ENCODE peak calls at places on chromosome 1, in ten cellular contexts. One of them, this sample, is unnamed.

GRCh38 chr1:29984544-29985375 is 738.6 kb downstream of the MATN1 start:
- DNase-seq in sigmoid colon: no peak
- DNase-seq in GM23338: no peak
- DNase-seq in transverse colon: peak
- DNase-seq in HCT116: no peak
- DNase-seq in SK-N-SH: no peak
- DNase-seq in H1: no peak
- DNase-seq in prostate gland: no peak
- DNase-seq in GM12878: no peak
- DNase-seq in Panc1: no peak
- DNase-seq in this sample: no peak

GRCh38 chr1:246647113-246647512 is 77.1 kb upstream of the SCCPDH start:
- DNase-seq in GM12878: no peak
- DNase-seq in HCT116: no peak
- DNase-seq in SK-N-SH: peak
- DNase-seq in GM23338: peak
- DNase-seq in transverse colon: peak
- DNase-seq in sigmoid colon: peak
- DNase-seq in Panc1: no peak
- DNase-seq in prostate gland: no peak
- DNase-seq in H1: peak
- DNase-seq in this sample: no peak

GRCh38 chr1:115166531-115167091 is 77.3 kb upstream of the TSPAN2 start:
- DNase-seq in prostate gland: no peak
- DNase-seq in GM23338: peak
- DNase-seq in Panc1: no peak
- DNase-seq in sigmoid colon: no peak
- DNase-seq in GM12878: no peak
- DNase-seq in H1: no peak
- DNase-seq in HCT116: no peak
- DNase-seq in transverse colon: no peak
- DNase-seq in SK-N-SH: no peak
- DNase-seq in this sample: no peak

GRCh38 chr1:86648255-86648654 is 56.1 kb upstream of the SH3GLB1 start:
- DNase-seq in GM12878: no peak
- DNase-seq in H1: no peak
- DNase-seq in GM23338: no peak
- DNase-seq in prostate gland: no peak
- DNase-seq in Panc1: peak
- DNase-seq in transverse colon: no peak
- DNase-seq in sigmoid colon: no peak
- DNase-seq in HCT116: peak
- DNase-seq in SK-N-SH: no peak
- DNase-seq in this sample: no peak

GRCh38 chr1:95041491-95042165 is 31.1 kb downstream of the ALG14 start:
- DNase-seq in H1: no peak
- DNase-seq in Panc1: peak
- DNase-seq in HCT116: peak
- DNase-seq in transverse colon: peak
- DNase-seq in SK-N-SH: peak
- DNase-seq in prostate gland: peak
- DNase-seq in sigmoid colon: peak
- DNase-seq in GM12878: no peak
- DNase-seq in GM23338: no peak
- DNase-seq in this sample: peak

GRCh38 chr1:20405893-20406604 is 80.0 kb downstream of the CAMK2N1 start:
- DNase-seq in HCT116: no peak
- DNase-seq in H1: no peak
- DNase-seq in GM12878: no peak
- DNase-seq in transverse colon: no peak
- DNase-seq in Panc1: no peak
- DNase-seq in prostate gland: no peak
- DNase-seq in GM23338: peak
- DNase-seq in sigmoid colon: no peak
- DNase-seq in SK-N-SH: no peak
- DNase-seq in this sample: no peak

GRCh38 chr1:193042766-193043691 is 16.1 kb downstream of the UCHL5 start:
- DNase-seq in prostate gland: no peak
- DNase-seq in SK-N-SH: no peak
- DNase-seq in sigmoid colon: no peak
- DNase-seq in HCT116: no peak
- DNase-seq in H1: no peak
- DNase-seq in GM23338: no peak
- DNase-seq in GM12878: no peak
- DNase-seq in Panc1: no peak
- DNase-seq in transverse colon: no peak
- DNase-seq in this sample: no peak

GRCh38 chr1:172914517-172915144 is 136.1 kb downstream of the TNFSF18 start:
- DNase-seq in SK-N-SH: no peak
- DNase-seq in sigmoid colon: no peak
- DNase-seq in GM23338: no peak
- DNase-seq in H1: no peak
- DNase-seq in Panc1: no peak
- DNase-seq in transverse colon: no peak
- DNase-seq in HCT116: no peak
- DNase-seq in prostate gland: no peak
- DNase-seq in GM12878: no peak
- DNase-seq in this sample: no peak

GRCh38 chr1:171835891-171836290 is 5.4 kb upstream of the DNM3 start:
- DNase-seq in HCT116: no peak
- DNase-seq in sigmoid colon: no peak
- DNase-seq in prostate gland: no peak
- DNase-seq in GM23338: no peak
- DNase-seq in transverse colon: no peak
- DNase-seq in SK-N-SH: no peak
- DNase-seq in Panc1: no peak
- DNase-seq in H1: no peak
- DNase-seq in GM12878: no peak
- DNase-seq in this sample: no peak

GRCh38 chr1:171845998-171846397 is 4.7 kb downstream of the DNM3 start:
- DNase-seq in Panc1: no peak
- DNase-seq in GM23338: no peak
- DNase-seq in transverse colon: no peak
- DNase-seq in HCT116: no peak
- DNase-seq in H1: no peak
- DNase-seq in SK-N-SH: no peak
- DNase-seq in GM12878: no peak
- DNase-seq in prostate gland: no peak
- DNase-seq in sigmoid colon: no peak
- DNase-seq in this sample: no peak

GRCh38 chr1:171844381-171844780 is 3.1 kb downstream of the DNM3 start:
- DNase-seq in Panc1: no peak
- DNase-seq in sigmoid colon: no peak
- DNase-seq in GM12878: no peak
- DNase-seq in prostate gland: no peak
- DNase-seq in transverse colon: no peak
- DNase-seq in H1: no peak
- DNase-seq in SK-N-SH: no peak
- DNase-seq in GM23338: no peak
- DNase-seq in HCT116: no peak
- DNase-seq in this sample: no peak

GRCh38 chr1:171841931-171842723 is 829 bp downstream of the DNM3 start:
- DNase-seq in SK-N-SH: peak
- DNase-seq in HCT116: no peak
- DNase-seq in GM23338: peak
- DNase-seq in prostate gland: no peak
- DNase-seq in Panc1: no peak
- DNase-seq in H1: no peak
- DNase-seq in GM12878: no peak
- DNase-seq in transverse colon: no peak
- DNase-seq in sigmoid colon: peak
- DNase-seq in this sample: no peak

DNA sequence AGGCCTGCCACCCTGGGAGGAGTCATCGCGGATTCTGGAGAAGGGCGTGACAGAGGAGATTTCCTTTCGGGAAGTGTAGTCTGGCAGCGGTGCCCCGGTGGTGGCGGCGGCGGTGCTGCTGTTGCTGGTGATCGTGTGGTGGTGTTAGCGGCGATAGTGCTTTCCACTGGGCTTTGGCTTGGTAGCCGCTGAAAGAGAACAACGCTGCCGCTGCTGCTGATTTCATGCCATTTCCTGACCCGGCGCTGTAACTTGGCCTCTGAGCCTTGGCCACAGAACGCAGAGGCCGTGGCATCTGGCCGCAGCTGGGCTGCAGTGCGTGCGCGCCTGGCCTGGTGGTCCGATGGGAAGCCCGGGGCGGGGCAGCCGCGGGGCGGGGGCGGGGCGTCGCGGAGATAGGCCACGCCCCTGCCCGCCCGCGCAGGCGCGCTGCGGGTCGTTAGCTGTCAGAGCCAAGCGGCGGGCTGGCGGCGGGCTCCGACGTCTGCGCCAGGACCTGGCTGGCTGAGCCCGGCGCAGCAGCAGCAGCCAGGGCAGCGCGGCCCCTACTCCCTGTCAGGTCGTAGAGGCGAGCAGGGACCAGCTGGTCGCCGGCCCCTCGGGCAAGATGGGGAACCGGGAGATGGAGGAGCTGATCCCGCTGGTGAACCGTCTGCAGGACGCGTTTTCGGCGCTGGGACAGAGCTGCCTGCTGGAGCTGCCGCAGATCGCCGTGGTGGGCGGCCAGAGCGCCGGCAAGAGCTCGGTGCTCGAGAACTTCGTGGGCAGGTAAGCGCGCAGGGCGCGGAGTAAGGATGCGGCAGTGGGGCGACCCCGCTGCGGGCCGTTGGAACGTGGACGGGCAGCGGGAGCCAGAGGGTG is at the start of gene DNM3:
- DNase-seq in prostate gland: peak
- DNase-seq in GM12878: no peak
- DNase-seq in GM23338: peak
- DNase-seq in transverse colon: peak
- DNase-seq in H1: peak
- DNase-seq in HCT116: peak
- DNase-seq in sigmoid colon: peak
- DNase-seq in Panc1: no peak
- DNase-seq in SK-N-SH: peak
- DNase-seq in this sample: peak
- TF ChIP-seq POLR2AphosphoS5 in prostate gland: peak
- TF ChIP-seq POLR2AphosphoS5 in GM12878: no peak
- TF ChIP-seq POLR2AphosphoS5 in GM23338: peak
- TF ChIP-seq POLR2AphosphoS5 in transverse colon: peak
- TF ChIP-seq POLR2AphosphoS5 in H1: peak
- TF ChIP-seq POLR2AphosphoS5 in HCT116: peak
- TF ChIP-seq POLR2AphosphoS5 in sigmoid colon: peak
- TF ChIP-seq POLR2AphosphoS5 in Panc1: no peak
- TF ChIP-seq POLR2AphosphoS5 in SK-N-SH: no peak
- TF ChIP-seq POLR2AphosphoS5 in this sample: peak

DNA sequence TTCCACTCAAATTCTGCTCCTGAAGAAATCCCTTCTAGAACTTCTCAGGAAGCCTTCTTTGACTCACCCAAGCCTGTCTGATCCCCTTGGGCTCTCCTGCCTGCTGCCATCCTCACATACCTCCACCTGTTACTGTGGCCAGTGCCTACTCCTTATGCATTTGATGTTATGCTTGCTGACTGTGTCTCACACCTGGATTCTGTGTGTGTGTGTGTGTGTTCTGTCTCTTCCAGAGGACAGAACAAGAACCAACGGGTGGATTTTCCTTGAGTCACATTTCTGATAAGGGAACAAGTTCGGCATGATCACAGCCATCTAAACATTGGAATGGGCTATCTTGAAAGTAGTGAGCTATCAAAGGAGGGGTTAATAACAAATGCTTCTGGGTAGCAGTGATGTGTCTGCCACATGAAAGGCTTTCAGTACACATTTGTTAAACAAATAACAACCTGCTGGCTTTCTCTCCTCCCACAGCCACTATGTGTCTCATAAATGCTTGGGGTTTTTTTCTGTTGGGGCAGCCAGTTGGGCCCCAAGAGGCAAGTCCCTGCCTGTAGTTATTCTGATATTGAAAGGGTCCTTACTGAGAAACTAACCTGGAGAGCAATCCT is 8.9 kb upstream of the GPR37L1 start:
- DNase-seq in GM23338: no peak
- DNase-seq in transverse colon: no peak
- DNase-seq in H1: no peak
- DNase-seq in sigmoid colon: no peak
- DNase-seq in SK-N-SH: no peak
- DNase-seq in Panc1: no peak
- DNase-seq in GM12878: no peak
- DNase-seq in HCT116: no peak
- DNase-seq in prostate gland: no peak
- DNase-seq in this sample: no peak
- H3K27ac ChIP-seq in GM23338: no peak
- H3K27ac ChIP-seq in transverse colon: peak
- H3K27ac ChIP-seq in H1: no peak
- H3K27ac ChIP-seq in sigmoid colon: no peak
- H3K27ac ChIP-seq in SK-N-SH: no peak
- H3K27ac ChIP-seq in Panc1: peak
- H3K27ac ChIP-seq in GM12878: no peak
- H3K27ac ChIP-seq in HCT116: no peak
- H3K27ac ChIP-seq in prostate gland: no peak
- H3K27ac ChIP-seq in this sample: peak

GRCh38 chr1:119005870-119006405 is 17.8 kb upstream of the TBX15 start:
- DNase-seq in GM12878: no peak
- DNase-seq in Panc1: no peak
- DNase-seq in sigmoid colon: no peak
- DNase-seq in H1: no peak
- DNase-seq in HCT116: no peak
- DNase-seq in transverse colon: no peak
- DNase-seq in prostate gland: no peak
- DNase-seq in GM23338: no peak
- DNase-seq in SK-N-SH: no peak
- DNase-seq in this sample: no peak

GRCh38 chr1:119004781-119005180 is 16.6 kb upstream of the TBX15 start:
- DNase-seq in SK-N-SH: no peak
- DNase-seq in HCT116: no peak
- DNase-seq in transverse colon: no peak
- DNase-seq in GM23338: no peak
- DNase-seq in H1: no peak
- DNase-seq in Panc1: no peak
- DNase-seq in prostate gland: no peak
- DNase-seq in sigmoid colon: no peak
- DNase-seq in GM12878: no peak
- DNase-seq in this sample: no peak

GRCh38 chr1:119007343-119007671 is 19.2 kb upstream of the TBX15 start:
- DNase-seq in prostate gland: no peak
- DNase-seq in sigmoid colon: no peak
- DNase-seq in HCT116: no peak
- DNase-seq in transverse colon: no peak
- DNase-seq in H1: no peak
- DNase-seq in SK-N-SH: no peak
- DNase-seq in GM23338: peak
- DNase-seq in GM12878: no peak
- DNase-seq in Panc1: no peak
- DNase-seq in this sample: no peak

GRCh38 chr1:119007672-119008482 is 19.7 kb upstream of the TBX15 start:
- DNase-seq in GM23338: peak
- DNase-seq in HCT116: no peak
- DNase-seq in sigmoid colon: no peak
- DNase-seq in H1: no peak
- DNase-seq in transverse colon: no peak
- DNase-seq in Panc1: no peak
- DNase-seq in SK-N-SH: peak
- DNase-seq in prostate gland: no peak
- DNase-seq in GM12878: no peak
- DNase-seq in this sample: no peak

DNA sequence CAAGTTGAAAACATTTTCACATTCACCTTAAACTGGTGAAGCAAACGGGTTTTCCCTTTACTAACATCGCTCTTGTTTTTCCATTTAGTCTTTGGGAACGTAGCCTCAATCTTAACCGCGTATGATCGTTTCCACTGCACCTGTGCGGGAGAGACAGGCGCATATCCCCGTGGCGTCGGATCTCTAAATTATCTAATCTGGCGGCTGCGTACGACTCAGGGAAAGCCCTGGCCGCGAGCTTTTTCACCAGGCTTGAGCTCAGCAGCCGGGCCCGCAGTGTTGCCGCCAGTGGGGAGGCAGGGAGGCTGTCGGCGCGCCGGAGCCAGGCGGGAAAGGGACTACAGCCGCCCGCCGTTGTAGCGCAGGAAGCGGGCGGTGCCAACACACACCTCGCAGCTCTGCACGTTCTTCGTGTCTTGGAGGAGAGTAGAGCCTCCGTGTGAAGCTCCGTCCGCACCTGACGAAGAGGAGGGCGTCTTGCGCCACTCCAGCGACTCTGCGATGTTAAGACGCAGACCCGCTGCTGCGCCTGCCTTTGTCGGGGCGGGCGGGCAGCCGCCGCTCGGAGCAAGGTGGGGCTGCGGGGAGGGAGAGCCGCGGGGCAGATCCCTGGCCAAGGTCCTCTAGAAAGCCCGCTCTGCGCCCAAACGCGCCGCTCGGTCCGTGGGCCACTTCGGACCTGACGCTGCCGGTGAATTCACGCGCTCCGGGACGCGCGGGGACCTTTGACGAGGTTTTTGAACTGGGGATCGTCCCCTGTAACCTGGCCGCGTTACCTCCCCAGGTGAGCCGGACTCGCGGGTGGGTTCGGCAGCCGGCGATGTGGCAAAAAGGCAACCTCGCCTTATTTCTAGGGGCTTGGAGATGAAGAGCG is 18.5 kb upstream of the TBX15 start:
- DNase-seq in Panc1: no peak
- DNase-seq in transverse colon: no peak
- DNase-seq in sigmoid colon: no peak
- DNase-seq in prostate gland: no peak
- DNase-seq in HCT116: no peak
- DNase-seq in GM23338: peak
- DNase-seq in GM12878: no peak
- DNase-seq in H1: no peak
- DNase-seq in SK-N-SH: no peak
- DNase-seq in this sample: no peak
- TF ChIP-seq POLR2AphosphoS5 in Panc1: no peak
- TF ChIP-seq POLR2AphosphoS5 in transverse colon: no peak
- TF ChIP-seq POLR2AphosphoS5 in sigmoid colon: no peak
- TF ChIP-seq POLR2AphosphoS5 in prostate gland: no peak
- TF ChIP-seq POLR2AphosphoS5 in HCT116: no peak
- TF ChIP-seq POLR2AphosphoS5 in GM23338: no peak
- TF ChIP-seq POLR2AphosphoS5 in GM12878: no peak
- TF ChIP-seq POLR2AphosphoS5 in H1: no peak
- TF ChIP-seq POLR2AphosphoS5 in SK-N-SH: no peak
- TF ChIP-seq POLR2AphosphoS5 in this sample: no peak

GRCh38 chr1:201481761-201482493 is 12.9 kb upstream of the PHLDA3 start:
- DNase-seq in GM23338: peak
- DNase-seq in H1: peak
- DNase-seq in SK-N-SH: peak
- DNase-seq in HCT116: peak
- DNase-seq in prostate gland: peak
- DNase-seq in GM12878: peak
- DNase-seq in sigmoid colon: peak
- DNase-seq in Panc1: no peak
- DNase-seq in transverse colon: peak
- DNase-seq in this sample: peak

GRCh38 chr1:201481004-201481380 is 12.0 kb upstream of the PHLDA3 start:
- DNase-seq in Panc1: no peak
- DNase-seq in prostate gland: no peak
- DNase-seq in transverse colon: no peak
- DNase-seq in sigmoid colon: no peak
- DNase-seq in HCT116: no peak
- DNase-seq in SK-N-SH: no peak
- DNase-seq in H1: no peak
- DNase-seq in GM12878: no peak
- DNase-seq in GM23338: peak
- DNase-seq in this sample: no peak

GRCh38 chr1:201485184-201485774 is 16.3 kb upstream of the PHLDA3 start:
- DNase-seq in transverse colon: no peak
- DNase-seq in GM23338: no peak
- DNase-seq in GM12878: no peak
- DNase-seq in HCT116: no peak
- DNase-seq in prostate gland: no peak
- DNase-seq in Panc1: no peak
- DNase-seq in SK-N-SH: no peak
- DNase-seq in sigmoid colon: no peak
- DNase-seq in H1: no peak
- DNase-seq in this sample: no peak

GRCh38 chr1:201482755-201483154 is 13.8 kb upstream of the PHLDA3 start:
- DNase-seq in H1: no peak
- DNase-seq in sigmoid colon: no peak
- DNase-seq in GM23338: no peak
- DNase-seq in transverse colon: no peak
- DNase-seq in Panc1: no peak
- DNase-seq in GM12878: no peak
- DNase-seq in SK-N-SH: no peak
- DNase-seq in prostate gland: no peak
- DNase-seq in HCT116: no peak
- DNase-seq in this sample: no peak

GRCh38 chr1:201483373-201483949 is 14.5 kb upstream of the PHLDA3 start:
- DNase-seq in HCT116: no peak
- DNase-seq in Panc1: no peak
- DNase-seq in SK-N-SH: no peak
- DNase-seq in GM12878: no peak
- DNase-seq in sigmoid colon: no peak
- DNase-seq in transverse colon: no peak
- DNase-seq in H1: no peak
- DNase-seq in prostate gland: no peak
- DNase-seq in GM23338: no peak
- DNase-seq in this sample: no peak
- H3K27ac ChIP-seq in HCT116: no peak
- H3K27ac ChIP-seq in Panc1: no peak
- H3K27ac ChIP-seq in SK-N-SH: no peak
- H3K27ac ChIP-seq in GM12878: peak
- H3K27ac ChIP-seq in sigmoid colon: peak
- H3K27ac ChIP-seq in transverse colon: peak
- H3K27ac ChIP-seq in H1: no peak
- H3K27ac ChIP-seq in prostate gland: peak
- H3K27ac ChIP-seq in GM23338: no peak
- H3K27ac ChIP-seq in this sample: peak